ENCODE peak calls at places on chromosome 22, in five cellular contexts. One of them, this sample, is unnamed.

GRCh38 chr22:19745155-19746133 is 15.1 kb upstream of the TBX1 start:
- DNase-seq in GM23248: no peak
- DNase-seq in GM12878: no peak
- DNase-seq in mesendoderm: peak; percentile 72
- DNase-seq in neural progenitor cell: no peak
- DNase-seq in this sample: no peak

GRCh38 chr22:50282361-50283144 is 12.4 kb upstream of the MAPK11 start:
- DNase-seq in GM23248: peak; percentile 74
- DNase-seq in mesendoderm: peak; percentile 77
- DNase-seq in neural progenitor cell: no peak
- DNase-seq in GM12878: no peak
- DNase-seq in this sample: no peak

GRCh38 chr22:25651332-25651731 is 86.9 kb downstream of the GRK3 start:
- DNase-seq in neural progenitor cell: no peak
- DNase-seq in mesendoderm: no peak
- DNase-seq in GM23248: no peak
- DNase-seq in GM12878: no peak
- DNase-seq in this sample: no peak

GRCh38 chr22:45239378-45240136 is 1.1 kb downstream of the KIAA0930 start:
- DNase-seq in neural progenitor cell: no peak
- DNase-seq in GM12878: no peak
- DNase-seq in mesendoderm: peak; percentile 41
- DNase-seq in GM23248: peak; percentile 14
- DNase-seq in this sample: no peak

GRCh38 chr22:24436553-24436952 is 9.2 kb downstream of the ADORA2A start:
- DNase-seq in mesendoderm: no peak
- DNase-seq in neural progenitor cell: no peak
- DNase-seq in GM12878: no peak
- DNase-seq in GM23248: no peak
- DNase-seq in this sample: no peak

GRCh38 chr22:48893288-48894063 is 934.2 kb downstream of the BRD1 start:
- DNase-seq in mesendoderm: peak; percentile 20
- DNase-seq in GM12878: no peak
- DNase-seq in GM23248: no peak
- DNase-seq in neural progenitor cell: no peak
- DNase-seq in this sample: no peak

GRCh38 chr22:19984201-19984753 is 32.3 kb downstream of the ARVCF start:
- DNase-seq in mesendoderm: peak; percentile 79
- DNase-seq in neural progenitor cell: no peak
- DNase-seq in GM23248: peak; percentile 90
- DNase-seq in GM12878: no peak
- DNase-seq in this sample: peak; percentile 17

GRCh38 chr22:49046546-49047305 is 780.9 kb downstream of the BRD1 start:
- DNase-seq in neural progenitor cell: peak; percentile 86
- DNase-seq in mesendoderm: peak; percentile 90
- DNase-seq in GM23248: no peak
- DNase-seq in GM12878: no peak
- DNase-seq in this sample: peak; percentile 20

GRCh38 chr22:17924735-17925727 is 99.3 kb downstream of the MICAL3 start:
- DNase-seq in neural progenitor cell: no peak
- DNase-seq in GM23248: no peak
- DNase-seq in GM12878: no peak
- DNase-seq in mesendoderm: peak; percentile 34
- DNase-seq in this sample: no peak

GRCh38 chr22:40631925-40632324 is 4.6 kb downstream of the MRTFA start:
- DNase-seq in GM23248: no peak
- DNase-seq in GM12878: no peak
- DNase-seq in mesendoderm: no peak
- DNase-seq in neural progenitor cell: peak; percentile 50
- DNase-seq in this sample: no peak

GRCh38 chr22:24843048-24843447 is 37.0 kb downstream of the SGSM1 start:
- DNase-seq in GM23248: no peak
- DNase-seq in neural progenitor cell: peak; percentile 27
- DNase-seq in mesendoderm: no peak
- DNase-seq in GM12878: no peak
- DNase-seq in this sample: peak; percentile 13

GRCh38 chr22:50189184-50189848 is 3.6 kb downstream of the TRABD start:
- DNase-seq in GM23248: no peak
- DNase-seq in GM12878: no peak
- DNase-seq in mesendoderm: no peak
- DNase-seq in neural progenitor cell: no peak
- DNase-seq in this sample: peak; percentile 63

GRCh38 chr22:34111210-34111824 is 191.0 kb upstream of the LARGE1 start:
- DNase-seq in mesendoderm: peak; percentile 56
- DNase-seq in GM12878: no peak
- DNase-seq in GM23248: peak; percentile 59
- DNase-seq in neural progenitor cell: peak; percentile 67
- DNase-seq in this sample: peak; percentile 42

GRCh38 chr22:49433717-49434611 is 393.7 kb downstream of the BRD1 start:
- DNase-seq in neural progenitor cell: peak; percentile 35
- DNase-seq in GM12878: no peak
- DNase-seq in GM23248: no peak
- DNase-seq in mesendoderm: peak; percentile 45
- DNase-seq in this sample: no peak

GRCh38 chr22:29320546-29320945 is 5.0 kb upstream of the RASL10A start:
- DNase-seq in mesendoderm: peak; percentile 11
- DNase-seq in GM23248: no peak
- DNase-seq in GM12878: no peak
- DNase-seq in neural progenitor cell: no peak
- DNase-seq in this sample: no peak

GRCh38 chr22:28792491-28793383 is 7.6 kb downstream of the XBP1 start:
- DNase-seq in mesendoderm: no peak
- DNase-seq in GM12878: no peak
- DNase-seq in GM23248: no peak
- DNase-seq in neural progenitor cell: no peak
- DNase-seq in this sample: no peak

DNA sequence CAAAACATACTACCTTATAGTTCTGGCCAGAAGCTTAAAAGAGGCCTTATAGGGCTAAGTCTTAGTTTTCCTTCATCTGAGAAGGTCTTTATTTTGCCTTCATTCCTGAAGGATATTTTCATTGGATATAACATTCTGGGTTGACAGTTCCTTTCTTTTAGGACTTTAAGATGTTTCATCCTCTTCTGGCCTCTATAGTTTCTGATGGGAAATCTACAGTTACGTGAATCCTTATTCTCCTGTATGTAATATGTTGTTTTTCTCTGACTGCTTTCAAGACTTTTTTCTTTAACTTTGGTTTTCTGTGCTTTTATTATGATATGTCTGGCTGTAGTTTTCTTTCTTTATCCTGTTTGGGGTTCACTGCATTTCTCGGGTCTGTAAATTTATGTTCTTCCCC is 48.2 kb downstream of the BCR start:
- DNase-seq in GM23248: no peak
- DNase-seq in neural progenitor cell: no peak
- DNase-seq in mesendoderm: no peak
- DNase-seq in GM12878: no peak
- DNase-seq in this sample: no peak
- H3K4me1 ChIP-seq in GM23248: peaks cover 41% of the 10 kb centered on the region
- H3K4me1 ChIP-seq in neural progenitor cell: peaks cover 54% of the 10 kb centered on the region
- H3K4me1 ChIP-seq in mesendoderm: peaks cover 26% of the 10 kb centered on the region
- H3K4me1 ChIP-seq in GM12878: no peaks in the 10 kb centered on the region
- H3K4me1 ChIP-seq in this sample: peaks cover 37% of the 10 kb centered on the region

DNA sequence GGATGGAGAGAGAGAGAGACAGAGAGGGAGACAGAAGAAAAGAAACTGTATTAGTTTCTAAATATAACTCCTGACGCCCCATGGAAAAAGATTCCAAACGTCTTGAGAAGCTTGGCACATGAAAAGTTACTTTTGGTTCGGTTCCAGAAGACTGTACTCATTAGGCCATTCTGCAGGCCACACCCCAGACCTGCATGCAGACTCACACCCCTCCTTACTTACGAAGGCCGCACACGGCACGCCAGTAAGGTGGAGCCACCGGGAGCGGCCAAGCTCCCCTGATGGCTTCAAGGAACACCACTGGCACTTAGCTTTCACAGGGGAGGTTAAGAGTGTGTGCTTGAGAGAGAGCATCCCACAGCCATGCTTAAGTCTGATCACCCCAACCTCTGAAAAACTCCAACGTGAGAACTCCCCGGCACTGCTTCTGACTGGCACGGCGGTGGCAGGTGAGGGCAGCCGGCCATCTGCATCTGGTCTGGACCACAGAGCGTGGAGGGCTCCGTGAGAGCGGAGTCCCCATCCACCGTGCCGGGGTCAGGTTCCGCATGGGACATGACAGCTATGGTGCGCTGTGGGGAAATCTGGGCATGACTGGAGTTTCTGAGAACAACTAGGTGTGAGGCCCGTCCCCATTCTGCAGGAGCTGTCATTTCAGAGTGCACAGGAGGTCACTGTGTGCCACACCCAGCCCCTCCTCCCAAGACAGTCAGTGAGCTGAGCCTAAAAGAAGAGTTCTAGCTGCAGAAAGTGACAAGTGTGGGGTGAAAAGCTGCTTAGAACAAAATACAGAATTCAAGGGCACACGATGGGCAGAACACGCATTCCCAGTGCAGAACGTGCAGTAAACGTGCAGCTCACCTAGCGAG is 62.4 kb downstream of the MYH9 start:
- DNase-seq in mesendoderm: no peak
- DNase-seq in neural progenitor cell: no peak
- DNase-seq in GM12878: no peak
- DNase-seq in GM23248: peak; percentile 89
- DNase-seq in this sample: peak; percentile 84
- H3K4me1 ChIP-seq in mesendoderm: peaks cover 10% of the 10 kb centered on the region
- H3K4me1 ChIP-seq in neural progenitor cell: peaks cover 20% of the 10 kb centered on the region
- H3K4me1 ChIP-seq in GM12878: peaks cover 20% of the 10 kb centered on the region
- H3K4me1 ChIP-seq in GM23248: peaks cover 52% of the 10 kb centered on the region
- H3K4me1 ChIP-seq in this sample: peaks cover 46% of the 10 kb centered on the region

GRCh38 chr22:36341640-36342041 is 46.1 kb downstream of the MYH9 start:
- DNase-seq in mesendoderm: no peak
- DNase-seq in neural progenitor cell: no peak
- DNase-seq in GM23248: no peak
- DNase-seq in GM12878: no peak
- DNase-seq in this sample: no peak

GRCh38 chr22:36343720-36344105 is 44.1 kb downstream of the MYH9 start:
- DNase-seq in GM12878: no peak
- DNase-seq in neural progenitor cell: no peak
- DNase-seq in GM23248: no peak
- DNase-seq in mesendoderm: no peak
- DNase-seq in this sample: no peak

GRCh38 chr22:36347094-36347493 is 40.7 kb downstream of the MYH9 start:
- DNase-seq in neural progenitor cell: no peak
- DNase-seq in mesendoderm: no peak
- DNase-seq in GM12878: no peak
- DNase-seq in GM23248: no peak
- DNase-seq in this sample: peak; percentile 40

GRCh38 chr22:36343070-36343719 is 44.6 kb downstream of the MYH9 start:
- DNase-seq in GM12878: no peak
- DNase-seq in mesendoderm: no peak
- DNase-seq in neural progenitor cell: no peak
- DNase-seq in GM23248: no peak
- DNase-seq in this sample: no peak

GRCh38 chr22:36344106-36344827 is 43.5 kb downstream of the MYH9 start:
- DNase-seq in neural progenitor cell: no peak
- DNase-seq in GM23248: no peak
- DNase-seq in mesendoderm: no peak
- DNase-seq in GM12878: no peak
- DNase-seq in this sample: no peak
- H3K4me1 ChIP-seq in neural progenitor cell: peaks cover 13% of the 10 kb centered on the region
- H3K4me1 ChIP-seq in GM23248: peaks cover 10% of the 10 kb centered on the region
- H3K4me1 ChIP-seq in mesendoderm: no peaks in the 10 kb centered on the region
- H3K4me1 ChIP-seq in GM12878: peaks cover 5% of the 10 kb centered on the region
- H3K4me1 ChIP-seq in this sample: peaks cover 22% of the 10 kb centered on the region

GRCh38 chr22:46690146-46690545 is 47.9 kb downstream of the CERK start:
- DNase-seq in GM23248: no peak
- DNase-seq in neural progenitor cell: no peak
- DNase-seq in mesendoderm: no peak
- DNase-seq in GM12878: no peak
- DNase-seq in this sample: peak; percentile 36

GRCh38 chr22:46687045-46687444 is 51.0 kb downstream of the CERK start:
- DNase-seq in neural progenitor cell: no peak
- DNase-seq in GM12878: no peak
- DNase-seq in mesendoderm: no peak
- DNase-seq in GM23248: no peak
- DNase-seq in this sample: no peak

GRCh38 chr22:46688949-46689348 is 49.1 kb downstream of the CERK start:
- DNase-seq in GM23248: no peak
- DNase-seq in neural progenitor cell: no peak
- DNase-seq in GM12878: no peak
- DNase-seq in mesendoderm: no peak
- DNase-seq in this sample: peak; percentile 83

GRCh38 chr22:46686221-46686872 is 51.7 kb downstream of the CERK start:
- DNase-seq in neural progenitor cell: no peak
- DNase-seq in GM12878: no peak
- DNase-seq in GM23248: no peak
- DNase-seq in mesendoderm: no peak
- DNase-seq in this sample: peak; percentile 63

DNA sequence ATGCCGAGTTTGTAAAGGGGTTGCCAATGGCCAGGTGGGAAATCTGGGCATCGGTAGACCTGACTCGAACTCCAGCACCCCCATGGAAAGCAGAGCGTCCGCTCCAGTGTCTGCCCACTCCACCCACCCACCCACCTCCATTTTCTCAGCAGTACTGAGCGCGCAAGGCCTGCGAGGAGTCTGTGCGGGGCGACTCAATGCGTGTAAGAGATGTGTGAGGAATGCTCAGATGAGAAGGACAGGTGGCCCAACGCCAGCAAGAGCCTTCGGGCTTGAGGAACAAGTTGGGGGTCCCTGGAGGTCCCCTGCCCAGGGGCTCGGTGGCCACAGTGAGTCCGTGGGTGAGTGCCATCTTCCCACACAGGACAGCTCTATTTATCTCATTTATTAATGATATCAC is 50.6 kb downstream of the CERK start:
- DNase-seq in GM12878: no peak
- DNase-seq in GM23248: no peak
- DNase-seq in neural progenitor cell: no peak
- DNase-seq in mesendoderm: no peak
- DNase-seq in this sample: no peak
- H3K4me1 ChIP-seq in GM12878: peaks cover 26% of the 10 kb centered on the region
- H3K4me1 ChIP-seq in GM23248: no peaks in the 10 kb centered on the region
- H3K4me1 ChIP-seq in neural progenitor cell: no peaks in the 10 kb centered on the region
- H3K4me1 ChIP-seq in mesendoderm: no peaks in the 10 kb centered on the region
- H3K4me1 ChIP-seq in this sample: peaks cover 49% of the 10 kb centered on the region

GRCh38 chr22:42683599-42684283 is 34.5 kb upstream of the CYB5R3 start:
- DNase-seq in mesendoderm: no peak
- DNase-seq in neural progenitor cell: no peak
- DNase-seq in GM12878: no peak
- DNase-seq in GM23248: peak; percentile 70
- DNase-seq in this sample: no peak
- H3K4me1 ChIP-seq in mesendoderm: peaks cover 3% of the 10 kb centered on the region
- H3K4me1 ChIP-seq in neural progenitor cell: peaks cover 22% of the 10 kb centered on the region
- H3K4me1 ChIP-seq in GM12878: no peaks in the 10 kb centered on the region
- H3K4me1 ChIP-seq in GM23248: peaks cover 51% of the 10 kb centered on the region
- H3K4me1 ChIP-seq in this sample: peaks cover 28% of the 10 kb centered on the region

DNA sequence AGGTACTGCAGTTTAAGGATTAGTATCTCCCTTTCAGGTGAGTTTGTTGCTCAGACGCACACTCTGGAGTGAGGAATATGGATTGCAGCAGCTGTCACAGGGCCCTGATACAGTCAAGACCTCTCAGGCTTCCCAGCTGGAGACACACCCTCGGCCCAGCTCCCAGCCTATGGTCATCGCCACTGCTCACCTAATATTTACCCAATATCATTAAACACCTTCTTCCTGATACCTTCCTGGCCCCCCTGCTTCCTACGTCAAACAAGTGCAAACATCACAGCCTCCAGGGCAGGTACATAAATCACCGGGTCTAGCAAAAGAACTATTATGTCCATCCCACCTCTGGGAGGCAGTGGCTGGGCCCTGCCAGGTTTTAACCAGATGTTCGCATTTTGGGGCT is 213.3 kb downstream of the MN1 start:
- DNase-seq in neural progenitor cell: no peak
- DNase-seq in GM12878: no peak
- DNase-seq in mesendoderm: no peak
- DNase-seq in GM23248: no peak
- DNase-seq in this sample: no peak
- H3K4me1 ChIP-seq in neural progenitor cell: peaks cover 5% of the 10 kb centered on the region
- H3K4me1 ChIP-seq in GM12878: no peaks in the 10 kb centered on the region
- H3K4me1 ChIP-seq in mesendoderm: no peaks in the 10 kb centered on the region
- H3K4me1 ChIP-seq in GM23248: no peaks in the 10 kb centered on the region
- H3K4me1 ChIP-seq in this sample: no peaks in the 10 kb centered on the region

This sample was measured in mucosa of descending colon.